ENCODE peak calls at places on chromosomes 11 and 22, in nine cellular contexts. One of them, this sample, is unnamed.

GRCh38 chr22:47647720-47648119 is 885.3 kb downstream of the TBC1D22A start:
- DNase-seq in cardiac muscle cell: no peak
- DNase-seq in MCF 10A: no peak
- DNase-seq in activated T-helper 1 cell treated with anti-CD3 and anti-CD28 coated beads, Interleukin-12 subunit alpha, Interleukin-12 subunit beta, Interleukin-2, Interleukin-4 antibody, amounts not matched to agents 30 ng/mL and 10 ng/mL and 1 ng/mL, durations not matched to agents 14 hours and 24 hours and 36 hours: no peak
- DNase-seq in A172: no peak
- DNase-seq in substantia nigra: no peak
- DNase-seq in mucosa of descending colon: no peak
- DNase-seq in HFFc6: no peak
- DNase-seq in Daoy: no peak
- DNase-seq in this sample: no peak

GRCh38 chr11:113553905-113554304 is 78.7 kb upstream of the DRD2 start:
- DNase-seq in cardiac muscle cell: no peak
- DNase-seq in MCF 10A: no peak
- DNase-seq in activated T-helper 1 cell treated with anti-CD3 and anti-CD28 coated beads, Interleukin-12 subunit alpha, Interleukin-12 subunit beta, Interleukin-2, Interleukin-4 antibody, amounts not matched to agents 30 ng/mL and 10 ng/mL and 1 ng/mL, durations not matched to agents 14 hours and 24 hours and 36 hours: no peak
- DNase-seq in A172: no peak
- DNase-seq in substantia nigra: no peak
- DNase-seq in mucosa of descending colon: no peak
- DNase-seq in HFFc6: no peak
- DNase-seq in Daoy: peak
- DNase-seq in this sample: no peak

GRCh38 chr11:65434667-65435179 is 12.1 kb downstream of the NEAT1 start:
- DNase-seq in cardiac muscle cell: no peak
- DNase-seq in MCF 10A: peak
- DNase-seq in activated T-helper 1 cell treated with anti-CD3 and anti-CD28 coated beads, Interleukin-12 subunit alpha, Interleukin-12 subunit beta, Interleukin-2, Interleukin-4 antibody, amounts not matched to agents 30 ng/mL and 10 ng/mL and 1 ng/mL, durations not matched to agents 14 hours and 24 hours and 36 hours: no peak
- DNase-seq in A172: no peak
- DNase-seq in substantia nigra: no peak
- DNase-seq in mucosa of descending colon: no peak
- DNase-seq in HFFc6: peak
- DNase-seq in Daoy: no peak
- DNase-seq in this sample: no peak

GRCh38 chr11:6626971-6627761 is 7.9 kb upstream of the TPP1 start:
- DNase-seq in cardiac muscle cell: no peak
- DNase-seq in MCF 10A: no peak
- DNase-seq in activated T-helper 1 cell treated with anti-CD3 and anti-CD28 coated beads, Interleukin-12 subunit alpha, Interleukin-12 subunit beta, Interleukin-2, Interleukin-4 antibody, amounts not matched to agents 30 ng/mL and 10 ng/mL and 1 ng/mL, durations not matched to agents 14 hours and 24 hours and 36 hours: no peak
- DNase-seq in A172: no peak
- DNase-seq in substantia nigra: peak
- DNase-seq in mucosa of descending colon: no peak
- DNase-seq in HFFc6: no peak
- DNase-seq in Daoy: no peak
- DNase-seq in this sample: no peak

GRCh38 chr11:1690167-1691026 is 6.6 kb upstream of the KRTAP5-6 start:
- DNase-seq in cardiac muscle cell: no peak
- DNase-seq in MCF 10A: no peak
- DNase-seq in activated T-helper 1 cell treated with anti-CD3 and anti-CD28 coated beads, Interleukin-12 subunit alpha, Interleukin-12 subunit beta, Interleukin-2, Interleukin-4 antibody, amounts not matched to agents 30 ng/mL and 10 ng/mL and 1 ng/mL, durations not matched to agents 14 hours and 24 hours and 36 hours: no peak
- DNase-seq in A172: no peak
- DNase-seq in substantia nigra: no peak
- DNase-seq in mucosa of descending colon: no peak
- DNase-seq in HFFc6: no peak
- DNase-seq in Daoy: no peak
- DNase-seq in this sample: no peak

GRCh38 chr11:82718307-82718706 is 15.4 kb downstream of the FAM181B start:
- DNase-seq in cardiac muscle cell: peak
- DNase-seq in MCF 10A: peak
- DNase-seq in activated T-helper 1 cell treated with anti-CD3 and anti-CD28 coated beads, Interleukin-12 subunit alpha, Interleukin-12 subunit beta, Interleukin-2, Interleukin-4 antibody, amounts not matched to agents 30 ng/mL and 10 ng/mL and 1 ng/mL, durations not matched to agents 14 hours and 24 hours and 36 hours: no peak
- DNase-seq in A172: peak
- DNase-seq in substantia nigra: peak
- DNase-seq in mucosa of descending colon: no peak
- DNase-seq in HFFc6: peak
- DNase-seq in Daoy: peak
- DNase-seq in this sample: peak

GRCh38 chr22:30564045-30564765 is 10.3 kb downstream of the GAL3ST1 start:
- DNase-seq in cardiac muscle cell: no peak
- DNase-seq in MCF 10A: no peak
- DNase-seq in activated T-helper 1 cell treated with anti-CD3 and anti-CD28 coated beads, Interleukin-12 subunit alpha, Interleukin-12 subunit beta, Interleukin-2, Interleukin-4 antibody, amounts not matched to agents 30 ng/mL and 10 ng/mL and 1 ng/mL, durations not matched to agents 14 hours and 24 hours and 36 hours: no peak
- DNase-seq in A172: no peak
- DNase-seq in substantia nigra: peak
- DNase-seq in mucosa of descending colon: no peak
- DNase-seq in HFFc6: no peak
- DNase-seq in Daoy: no peak
- DNase-seq in this sample: no peak

GRCh38 chr11:17734418-17734911 is at the start of gene KCNC1:
- DNase-seq in cardiac muscle cell: peak
- DNase-seq in MCF 10A: no peak
- DNase-seq in activated T-helper 1 cell treated with anti-CD3 and anti-CD28 coated beads, Interleukin-12 subunit alpha, Interleukin-12 subunit beta, Interleukin-2, Interleukin-4 antibody, amounts not matched to agents 30 ng/mL and 10 ng/mL and 1 ng/mL, durations not matched to agents 14 hours and 24 hours and 36 hours: no peak
- DNase-seq in A172: peak
- DNase-seq in substantia nigra: no peak
- DNase-seq in mucosa of descending colon: no peak
- DNase-seq in HFFc6: no peak
- DNase-seq in Daoy: peak
- DNase-seq in this sample: no peak

GRCh38 chr22:29004647-29005371 is 56.8 kb downstream of the C22orf31 start:
- DNase-seq in cardiac muscle cell: no peak
- DNase-seq in MCF 10A: no peak
- DNase-seq in activated T-helper 1 cell treated with anti-CD3 and anti-CD28 coated beads, Interleukin-12 subunit alpha, Interleukin-12 subunit beta, Interleukin-2, Interleukin-4 antibody, amounts not matched to agents 30 ng/mL and 10 ng/mL and 1 ng/mL, durations not matched to agents 14 hours and 24 hours and 36 hours: no peak
- DNase-seq in A172: no peak
- DNase-seq in substantia nigra: peak
- DNase-seq in mucosa of descending colon: peak
- DNase-seq in HFFc6: no peak
- DNase-seq in Daoy: no peak
- DNase-seq in this sample: no peak

GRCh38 chr22:27545071-27545470 is 256.5 kb downstream of the MN1 start:
- DNase-seq in cardiac muscle cell: no peak
- DNase-seq in MCF 10A: no peak
- DNase-seq in activated T-helper 1 cell treated with anti-CD3 and anti-CD28 coated beads, Interleukin-12 subunit alpha, Interleukin-12 subunit beta, Interleukin-2, Interleukin-4 antibody, amounts not matched to agents 30 ng/mL and 10 ng/mL and 1 ng/mL, durations not matched to agents 14 hours and 24 hours and 36 hours: no peak
- DNase-seq in A172: no peak
- DNase-seq in substantia nigra: no peak
- DNase-seq in mucosa of descending colon: no peak
- DNase-seq in HFFc6: no peak
- DNase-seq in Daoy: no peak
- DNase-seq in this sample: no peak

GRCh38 chr22:46777609-46777970 is 15.1 kb downstream of the TBC1D22A start:
- DNase-seq in cardiac muscle cell: no peak
- DNase-seq in MCF 10A: no peak
- DNase-seq in activated T-helper 1 cell treated with anti-CD3 and anti-CD28 coated beads, Interleukin-12 subunit alpha, Interleukin-12 subunit beta, Interleukin-2, Interleukin-4 antibody, amounts not matched to agents 30 ng/mL and 10 ng/mL and 1 ng/mL, durations not matched to agents 14 hours and 24 hours and 36 hours: no peak
- DNase-seq in A172: no peak
- DNase-seq in substantia nigra: no peak
- DNase-seq in mucosa of descending colon: no peak
- DNase-seq in HFFc6: no peak
- DNase-seq in Daoy: no peak
- DNase-seq in this sample: no peak

GRCh38 chr11:109680127-109680526 is 258.1 kb downstream of the C11orf87 start:
- DNase-seq in cardiac muscle cell: peak
- DNase-seq in MCF 10A: peak
- DNase-seq in activated T-helper 1 cell treated with anti-CD3 and anti-CD28 coated beads, Interleukin-12 subunit alpha, Interleukin-12 subunit beta, Interleukin-2, Interleukin-4 antibody, amounts not matched to agents 30 ng/mL and 10 ng/mL and 1 ng/mL, durations not matched to agents 14 hours and 24 hours and 36 hours: no peak
- DNase-seq in A172: peak
- DNase-seq in substantia nigra: no peak
- DNase-seq in mucosa of descending colon: no peak
- DNase-seq in HFFc6: no peak
- DNase-seq in Daoy: no peak
- DNase-seq in this sample: no peak

GRCh38 chr11:28268925-28269324 is 160.7 kb downstream of the METTL15 start:
- DNase-seq in cardiac muscle cell: no peak
- DNase-seq in MCF 10A: no peak
- DNase-seq in activated T-helper 1 cell treated with anti-CD3 and anti-CD28 coated beads, Interleukin-12 subunit alpha, Interleukin-12 subunit beta, Interleukin-2, Interleukin-4 antibody, amounts not matched to agents 30 ng/mL and 10 ng/mL and 1 ng/mL, durations not matched to agents 14 hours and 24 hours and 36 hours: no peak
- DNase-seq in A172: no peak
- DNase-seq in substantia nigra: no peak
- DNase-seq in mucosa of descending colon: no peak
- DNase-seq in HFFc6: no peak
- DNase-seq in Daoy: no peak
- DNase-seq in this sample: no peak

GRCh38 chr22:37639771-37640590 is 512 bp downstream of the SH3BP1 start:
- DNase-seq in cardiac muscle cell: no peak
- DNase-seq in MCF 10A: no peak
- DNase-seq in activated T-helper 1 cell treated with anti-CD3 and anti-CD28 coated beads, Interleukin-12 subunit alpha, Interleukin-12 subunit beta, Interleukin-2, Interleukin-4 antibody, amounts not matched to agents 30 ng/mL and 10 ng/mL and 1 ng/mL, durations not matched to agents 14 hours and 24 hours and 36 hours: no peak
- DNase-seq in A172: no peak
- DNase-seq in substantia nigra: no peak
- DNase-seq in mucosa of descending colon: peak
- DNase-seq in HFFc6: no peak
- DNase-seq in Daoy: no peak
- DNase-seq in this sample: no peak

GRCh38 chr11:57309106-57310059 is 15.4 kb downstream of the TNKS1BP1 start:
- DNase-seq in cardiac muscle cell: no peak
- DNase-seq in MCF 10A: no peak
- DNase-seq in activated T-helper 1 cell treated with anti-CD3 and anti-CD28 coated beads, Interleukin-12 subunit alpha, Interleukin-12 subunit beta, Interleukin-2, Interleukin-4 antibody, amounts not matched to agents 30 ng/mL and 10 ng/mL and 1 ng/mL, durations not matched to agents 14 hours and 24 hours and 36 hours: no peak
- DNase-seq in A172: no peak
- DNase-seq in substantia nigra: no peak
- DNase-seq in mucosa of descending colon: no peak
- DNase-seq in HFFc6: no peak
- DNase-seq in Daoy: no peak
- DNase-seq in this sample: no peak

GRCh38 chr11:10655931-10656576 is 37.5 kb downstream of the IRAG1 start:
- DNase-seq in cardiac muscle cell: no peak
- DNase-seq in MCF 10A: no peak
- DNase-seq in activated T-helper 1 cell treated with anti-CD3 and anti-CD28 coated beads, Interleukin-12 subunit alpha, Interleukin-12 subunit beta, Interleukin-2, Interleukin-4 antibody, amounts not matched to agents 30 ng/mL and 10 ng/mL and 1 ng/mL, durations not matched to agents 14 hours and 24 hours and 36 hours: no peak
- DNase-seq in A172: no peak
- DNase-seq in substantia nigra: no peak
- DNase-seq in mucosa of descending colon: no peak
- DNase-seq in HFFc6: no peak
- DNase-seq in Daoy: no peak
- DNase-seq in this sample: no peak